ENCODE peak calls at places on chromosome 20, in four cellular contexts. One of them, this sample, is unnamed.

GRCh38 chr20:59515013-59515905 is 89.1 kb upstream of the PHACTR3 start:
- DNase-seq in aorta: peak
- DNase-seq in heart right ventricle: peak
- DNase-seq in H9: peak
- DNase-seq in this sample: peak

GRCh38 chr20:52031574-52032303 is 159.8 kb downstream of the ZFP64 start:
- DNase-seq in H9: no peak
- DNase-seq in heart right ventricle: no peak
- DNase-seq in aorta: no peak
- DNase-seq in this sample: no peak

GRCh38 chr20:37920270-37920669 is 17.3 kb downstream of the VSTM2L start:
- DNase-seq in heart right ventricle: no peak
- DNase-seq in aorta: no peak
- DNase-seq in H9: no peak
- DNase-seq in this sample: no peak

GRCh38 chr20:37243076-37243936 is 18.3 kb downstream of the GHRH start:
- DNase-seq in H9: peak
- DNase-seq in heart right ventricle: no peak
- DNase-seq in aorta: no peak
- DNase-seq in this sample: no peak

GRCh38 chr20:59976196-59976847 is 18.1 kb downstream of the CDH26 start:
- DNase-seq in H9: no peak
- DNase-seq in heart right ventricle: no peak
- DNase-seq in aorta: no peak
- DNase-seq in this sample: no peak

GRCh38 chr20:37385659-37386504 is 39.9 kb downstream of the SRC start:
- DNase-seq in H9: peak
- DNase-seq in aorta: peak
- DNase-seq in heart right ventricle: no peak
- DNase-seq in this sample: no peak

GRCh38 chr20:52727740-52728456 is 244.3 kb upstream of the TSHZ2 start:
- DNase-seq in aorta: no peak
- DNase-seq in heart right ventricle: no peak
- DNase-seq in H9: no peak
- DNase-seq in this sample: no peak

GRCh38 chr20:53420061-53420460 is 173.6 kb downstream of the ZNF217 start:
- DNase-seq in H9: no peak
- DNase-seq in heart right ventricle: no peak
- DNase-seq in aorta: no peak
- DNase-seq in this sample: no peak

GRCh38 chr20:2217857-2218529 is 77.8 kb upstream of the TGM3 start:
- DNase-seq in H9: no peak
- DNase-seq in aorta: peak
- DNase-seq in heart right ventricle: no peak
- DNase-seq in this sample: no peak

GRCh38 chr20:1912056-1912455 is 16.8 kb downstream of the SIRPA start:
- DNase-seq in H9: no peak
- DNase-seq in heart right ventricle: peak
- DNase-seq in aorta: no peak
- DNase-seq in this sample: no peak

GRCh38 chr20:35145141-35145564 is 2.0 kb downstream of the EDEM2 start:
- DNase-seq in aorta: no peak
- DNase-seq in H9: no peak
- DNase-seq in heart right ventricle: no peak
- DNase-seq in this sample: no peak

GRCh38 chr20:63101781-63102719 is 95.3 kb upstream of the BHLHE23 start:
- DNase-seq in heart right ventricle: peak
- DNase-seq in aorta: peak
- DNase-seq in H9: peak
- DNase-seq in this sample: peak

GRCh38 chr20:44620030-44620429 is 31.5 kb downstream of the ADA start:
- DNase-seq in H9: no peak
- DNase-seq in heart right ventricle: no peak
- DNase-seq in aorta: no peak
- DNase-seq in this sample: no peak

GRCh38 chr20:62104791-62105345 is 17.4 kb upstream of the LSM14B start:
- DNase-seq in heart right ventricle: no peak
- DNase-seq in aorta: no peak
- DNase-seq in H9: no peak
- DNase-seq in this sample: no peak

GRCh38 chr20:47379433-47380150 is 23.1 kb upstream of the ZMYND8 start:
- DNase-seq in aorta: no peak
- DNase-seq in H9: no peak
- DNase-seq in heart right ventricle: no peak
- DNase-seq in this sample: peak

GRCh38 chr20:25309395-25310267 is 61.7 kb downstream of the PYGB start:
- DNase-seq in H9: no peak
- DNase-seq in aorta: peak
- DNase-seq in heart right ventricle: no peak
- DNase-seq in this sample: no peak

GRCh38 chr20:47660983-47661711 is 124.1 kb downstream of the SULF2 start:
- DNase-seq in H9: no peak
- DNase-seq in heart right ventricle: no peak
- DNase-seq in aorta: no peak
- DNase-seq in this sample: no peak

GRCh38 chr20:37226889-37227288 is 34.7 kb downstream of the GHRH start:
- DNase-seq in H9: no peak
- DNase-seq in heart right ventricle: peak
- DNase-seq in aorta: peak
- DNase-seq in this sample: no peak

GRCh38 chr20:59662161-59662560 is 57.8 kb downstream of the PHACTR3 start:
- DNase-seq in H9: no peak
- DNase-seq in heart right ventricle: no peak
- DNase-seq in aorta: no peak
- DNase-seq in this sample: no peak

GRCh38 chr20:15449061-15449460 is 1111.6 kb upstream of the FLRT3 start:
- DNase-seq in heart right ventricle: no peak
- DNase-seq in H9: no peak
- DNase-seq in aorta: no peak
- DNase-seq in this sample: no peak

GRCh38 chr20:41572010-41572572 is 46.1 kb downstream of the CHD6 start:
- DNase-seq in aorta: no peak
- DNase-seq in heart right ventricle: no peak
- DNase-seq in H9: no peak
- DNase-seq in this sample: no peak

GRCh38 chr20:9079038-9079731 is 10.3 kb downstream of the PLCB4 start:
- DNase-seq in heart right ventricle: no peak
- DNase-seq in aorta: no peak
- DNase-seq in H9: no peak
- DNase-seq in this sample: no peak

GRCh38 chr20:11754451-11754850 is 163.2 kb upstream of the BTBD3 start:
- DNase-seq in heart right ventricle: no peak
- DNase-seq in H9: no peak
- DNase-seq in aorta: no peak
- DNase-seq in this sample: no peak

GRCh38 chr20:57564180-57564802 is 3.4 kb downstream of the PCK1 start:
- DNase-seq in H9: no peak
- DNase-seq in heart right ventricle: no peak
- DNase-seq in aorta: no peak
- DNase-seq in this sample: no peak

GRCh38 chr20:6707231-6707870 is 60.1 kb upstream of the BMP2 start:
- DNase-seq in aorta: no peak
- DNase-seq in H9: no peak
- DNase-seq in heart right ventricle: no peak
- DNase-seq in this sample: no peak

GRCh38 chr20:34984756-34985261 is 29.1 kb downstream of the MYH7B start:
- DNase-seq in H9: no peak
- DNase-seq in aorta: peak
- DNase-seq in heart right ventricle: no peak
- DNase-seq in this sample: no peak

GRCh38 chr20:22523499-22524392 is 60.6 kb downstream of the FOXA2 start:
- DNase-seq in aorta: no peak
- DNase-seq in heart right ventricle: no peak
- DNase-seq in H9: no peak
- DNase-seq in this sample: no peak

GRCh38 chr20:41032243-41032642 is 3.6 kb downstream of the TOP1 start:
- DNase-seq in aorta: no peak
- DNase-seq in heart right ventricle: no peak
- DNase-seq in H9: no peak
- DNase-seq in this sample: no peak

GRCh38 chr20:9136114-9136513 is 67.2 kb downstream of the PLCB4 start:
- DNase-seq in H9: no peak
- DNase-seq in aorta: no peak
- DNase-seq in heart right ventricle: no peak
- DNase-seq in this sample: no peak

GRCh38 chr20:41182296-41183212 is 45.2 kb downstream of the PLCG1 start:
- DNase-seq in H9: peak
- DNase-seq in aorta: no peak
- DNase-seq in heart right ventricle: no peak
- DNase-seq in this sample: no peak

GRCh38 chr20:6768228-6769185 is 1.0 kb downstream of the BMP2 start:
- DNase-seq in H9: peak
- DNase-seq in heart right ventricle: peak
- DNase-seq in aorta: peak
- DNase-seq in this sample: no peak

GRCh38 chr20:51027396-51027795 is 4.5 kb upstream of the KCNG1 start:
- DNase-seq in aorta: no peak
- DNase-seq in heart right ventricle: no peak
- DNase-seq in H9: no peak
- DNase-seq in this sample: no peak
- H3K27ac ChIP-seq in aorta: no peak
- H3K27ac ChIP-seq in heart right ventricle: no peak
- H3K27ac ChIP-seq in H9: no peak
- H3K27ac ChIP-seq in this sample: no peak

DNA sequence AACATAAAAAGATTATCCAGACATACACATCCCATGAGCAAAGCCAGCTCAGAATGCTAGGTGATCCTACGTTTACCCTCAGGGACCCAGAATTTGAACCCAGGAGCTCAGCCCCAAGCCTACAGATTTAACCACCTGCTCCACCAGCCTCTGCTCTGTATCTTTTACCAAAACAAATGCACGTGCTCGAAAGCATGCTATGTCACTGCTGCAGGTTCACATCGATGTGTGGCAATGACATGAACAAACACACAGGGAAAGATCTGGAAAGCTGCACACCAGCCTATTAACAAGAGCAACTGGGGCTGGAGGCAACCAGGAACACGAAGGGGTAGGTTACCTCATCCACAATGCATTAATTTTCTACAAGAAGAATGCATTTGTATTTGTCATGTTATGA is 32.1 kb downstream of the PREX1 start:
- DNase-seq in H9: no peak
- DNase-seq in aorta: no peak
- DNase-seq in heart right ventricle: no peak
- DNase-seq in this sample: no peak
- H3K27ac ChIP-seq in H9: no peak
- H3K27ac ChIP-seq in aorta: no peak
- H3K27ac ChIP-seq in heart right ventricle: no peak
- H3K27ac ChIP-seq in this sample: no peak

GRCh38 chr20:33827629-33828325 is 16.6 kb downstream of the CHMP4B start:
- DNase-seq in aorta: no peak
- DNase-seq in H9: no peak
- DNase-seq in heart right ventricle: no peak
- DNase-seq in this sample: no peak
- H3K27ac ChIP-seq in aorta: no peak
- H3K27ac ChIP-seq in H9: no peak
- H3K27ac ChIP-seq in heart right ventricle: no peak
- H3K27ac ChIP-seq in this sample: peak

GRCh38 chr20:3901028-3901746 is 12.0 kb downstream of the PANK2 start:
- DNase-seq in heart right ventricle: no peak
- DNase-seq in aorta: no peak
- DNase-seq in H9: no peak
- DNase-seq in this sample: no peak

GRCh38 chr20:3902446-3902845 is 13.3 kb downstream of the PANK2 start:
- DNase-seq in aorta: no peak
- DNase-seq in H9: no peak
- DNase-seq in heart right ventricle: no peak
- DNase-seq in this sample: no peak

GRCh38 chr20:3900187-3900604 is 11.0 kb downstream of the PANK2 start:
- DNase-seq in H9: no peak
- DNase-seq in aorta: no peak
- DNase-seq in heart right ventricle: no peak
- DNase-seq in this sample: no peak

GRCh38 chr20:3904224-3904623 is 15.0 kb downstream of the PANK2 start:
- DNase-seq in heart right ventricle: no peak
- DNase-seq in H9: no peak
- DNase-seq in aorta: no peak
- DNase-seq in this sample: no peak

GRCh38 chr20:3902041-3902440 is 12.9 kb downstream of the PANK2 start:
- DNase-seq in heart right ventricle: no peak
- DNase-seq in H9: no peak
- DNase-seq in aorta: no peak
- DNase-seq in this sample: no peak
- H3K27ac ChIP-seq in heart right ventricle: no peak
- H3K27ac ChIP-seq in H9: no peak
- H3K27ac ChIP-seq in aorta: peak
- H3K27ac ChIP-seq in this sample: peak

This sample was measured in caudate nucleus.